ENCODE peak calls at places on chromosomes 3 and 15, in four cellular contexts. R, Q, V and C are unnamed samples.

GRCh38 chr3:17412950-17413530 is 329.4 kb downstream of the TBC1D5 start:
- DNase-seq in R (peak), V (no peak), Q (peak), C (no peak)

GRCh38 chr15:80991446-80991845 is 1.8 kb upstream of the MESD start:
- DNase-seq in R (peak), Q (no peak), V (no peak), C (no peak)

GRCh38 chr3:132174500-132174899 is 139.7 kb upstream of the CPNE4 start:
- DNase-seq in V (no peak), Q (no peak), R (no peak), C (no peak)

GRCh38 chr3:104606812-104607211 is 759.9 kb upstream of the ALCAM start:
- DNase-seq in R (no peak), V (no peak), Q (no peak), C (no peak)

GRCh38 chr3:72748659-72749058 is 99.6 kb downstream of the SHQ1 start:
- DNase-seq in R (no peak), Q (no peak), V (no peak), C (no peak)

GRCh38 chr15:57580866-57581265 is 10.8 kb upstream of the MYZAP start:
- DNase-seq in Q (no peak), R (no peak), V (no peak), C (no peak)

GRCh38 chr15:101314726-101315125 is 19.7 kb upstream of the SNRPA1 start:
- DNase-seq in Q (no peak), R (no peak), V (no peak), C (no peak)

GRCh38 chr3:184237772-184238171 is 8.4 kb downstream of the VWA5B2 start:
- DNase-seq in V (no peak), Q (peak), R (no peak), C (no peak)

GRCh38 chr3:48598323-48599076 is 3.4 kb upstream of the COL7A1 start:
- DNase-seq in V (no peak), Q (no peak), R (no peak), C (no peak)

GRCh38 chr15:41806291-41807181 is 21.4 kb upstream of the JMJD7 start:
- DNase-seq in V (no peak), Q (peak), R (peak), C (no peak)

GRCh38 chr15:73918784-73919183 is 7.5 kb upstream of the LOXL1 start:
- DNase-seq in R (no peak), Q (no peak), V (no peak), C (no peak)

GRCh38 chr15:55235637-55236036 is 38.9 kb upstream of the RSL24D1 start:
- DNase-seq in V (no peak), Q (no peak), R (no peak), C (no peak)

GRCh38 chr15:31228980-31229826 is 97.4 kb upstream of the KLF13 start:
- DNase-seq in R (peak), V (no peak), Q (peak), C (no peak)

GRCh38 chr15:40844543-40844981 is 714 bp downstream of the SPINT1 start:
- DNase-seq in V (no peak), Q (no peak), R (peak), C (no peak)

GRCh38 chr3:29486087-29486486 is 205.2 kb downstream of the RBMS3 start:
- DNase-seq in Q (no peak), V (no peak), R (no peak), C (no peak)

GRCh38 chr15:35583863-35584528 is 38.0 kb upstream of the DPH6 start:
- DNase-seq in Q (no peak), R (no peak), V (no peak), C (no peak)

GRCh38 chr3:43028678-43029490 is 49.8 kb downstream of the GASK1A start:
- DNase-seq in R (no peak), Q (no peak), V (no peak), C (no peak)

GRCh38 chr3:37386627-37387230 is 212.3 kb upstream of the LRRFIP2 start:
- DNase-seq in Q (no peak), R (no peak), V (no peak), C (no peak)

GRCh38 chr3:78855190-78855589 is 912.6 kb downstream of the ROBO1 start:
- DNase-seq in Q (no peak), V (no peak), R (no peak), C (no peak)

GRCh38 chr15:90535254-90535653 is 5.5 kb downstream of the CRTC3 start:
- DNase-seq in V (no peak), R (no peak), Q (no peak), C (no peak)

GRCh38 chr15:68818088-68818670 is 2.5 kb downstream of the ANP32A start:
- DNase-seq in V (peak), R (peak), Q (peak), C (peak)

GRCh38 chr15:49686626-49687025 is 65.8 kb downstream of the DTWD1 start:
- DNase-seq in R (no peak), Q (no peak), V (no peak), C (no peak)

GRCh38 chr15:48866141-48866563 is 11.8 kb upstream of the EID1 start:
- DNase-seq in V (no peak), R (no peak), Q (no peak), C (no peak)

GRCh38 chr3:72101538-72101937 is 316.6 kb upstream of the PROK2 start:
- DNase-seq in V (no peak), R (no peak), Q (no peak), C (no peak)

GRCh38 chr15:93467327-93467726 is 378.3 kb upstream of the RGMA start:
- DNase-seq in Q (no peak), V (no peak), R (no peak), C (no peak)

GRCh38 chr3:156456771-156457224 is 98.1 kb downstream of the SSR3 start:
- DNase-seq in V (no peak), R (no peak), Q (no peak), C (no peak)

GRCh38 chr15:25862469-25863066 is 559 bp downstream of the ATP10A start:
- DNase-seq in Q (peak), R (peak), V (no peak), C (peak)

GRCh38 chr3:18868911-18869689 is 279.2 kb upstream of the KCNH8 start:
- DNase-seq in Q (no peak), R (no peak), V (no peak), C (no peak)

GRCh38 chr3:194749631-194750271 is 64.1 kb downstream of the FAM43A start:
- DNase-seq in Q (peak), R (no peak), V (no peak), C (no peak)

GRCh38 chr3:114632757-114633424 is 339.1 kb downstream of the TIGIT start:
- DNase-seq in R (no peak), Q (no peak), V (no peak), C (no peak)